ENCODE peak calls at places on chromosomes 3 and 15, in five cellular contexts. S, C, B, Z and L are unnamed samples.

GRCh38 chr3:41525288-41526064 is 326.2 kb downstream of the CTNNB1 start:
- DNase-seq in S (no peak), C (no peak), B (no peak), Z (no peak), L (no peak)

GRCh38 chr3:71304684-71305083 is 278.8 kb downstream of the FOXP1 start:
- DNase-seq in S (no peak), C (no peak), B (no peak), Z (no peak), L (no peak)

GRCh38 chr3:108242776-108243175 is 20.6 kb upstream of the IFT57 start:
- DNase-seq in S (no peak), C (no peak), B (no peak), Z (no peak), L (no peak)

GRCh38 chr15:63277893-63278505 is 594 bp downstream of the APH1B start:
- DNase-seq in S (peak; percentile 12), C (no peak), B (no peak), Z (peak; percentile 49), L (no peak)

GRCh38 chr3:16828815-16829214 is 55.9 kb upstream of the PLCL2 start:
- DNase-seq in S (no peak), C (no peak), B (peak; percentile 44), Z (peak; percentile 71), L (peak; percentile 20)

GRCh38 chr3:47487265-47487664 is 11.5 kb upstream of the SCAP start:
- DNase-seq in S (no peak), C (no peak), B (no peak), Z (no peak), L (no peak)

GRCh38 chr3:10242182-10243065 is 5.8 kb upstream of the TATDN2 start:
- DNase-seq in S (no peak), C (no peak), B (peak; percentile 66), Z (peak; percentile 94), L (peak; percentile 33)

GRCh38 chr3:108554233-108554632 is 35.0 kb downstream of the CIP2A start:
- DNase-seq in S (no peak), C (no peak), B (no peak), Z (no peak), L (no peak)

GRCh38 chr15:78651007-78651406 is 10.0 kb upstream of the CHRNB4 start:
- DNase-seq in S (no peak), C (no peak), B (no peak), Z (no peak), L (no peak)

GRCh38 chr3:9172851-9173320 is 76.6 kb downstream of the SRGAP3 start:
- DNase-seq in S (no peak), C (no peak), B (no peak), Z (no peak), L (no peak)

GRCh38 chr3:53803816-53804545 is 42.2 kb downstream of the CHDH start:
- DNase-seq in S (no peak), C (no peak), B (no peak), Z (no peak), L (no peak)

GRCh38 chr3:42651248-42652091 is 2.0 kb upstream of the ZBTB47 start:
- DNase-seq in S (no peak), C (peak; percentile 69), B (no peak), Z (no peak), L (no peak)

GRCh38 chr15:78461171-78461881 is 23.3 kb downstream of the IREB2 start:
- DNase-seq in S (no peak), C (no peak), B (peak; percentile 8), Z (no peak), L (no peak)

GRCh38 chr3:109773006-109773405 is 435.7 kb upstream of the DPPA4 start:
- DNase-seq in S (no peak), C (no peak), B (no peak), Z (no peak), L (no peak)

GRCh38 chr3:12729313-12729676 is 29.8 kb downstream of the TMEM40 start:
- DNase-seq in S (no peak), C (no peak), B (no peak), Z (no peak), L (no peak)

GRCh38 chr3:10224794-10225660 is 23.2 kb upstream of the TATDN2 start:
- DNase-seq in S (peak; percentile 82), C (peak; percentile 72), B (peak; percentile 56), Z (peak; percentile 67), L (peak; percentile 23)

GRCh38 chr15:98433856-98434255 is 214.5 kb upstream of the IGF1R start:
- DNase-seq in S (no peak), C (no peak), B (no peak), Z (no peak), L (no peak)

GRCh38 chr15:36970522-36970921 is 129.8 kb downstream of the MEIS2 start:
- DNase-seq in S (no peak), C (no peak), B (no peak), Z (no peak), L (no peak)

GRCh38 chr15:49232407-49232806 is 62.4 kb downstream of the GALK2 start:
- DNase-seq in S (no peak), C (no peak), B (no peak), Z (no peak), L (no peak)

GRCh38 chr15:79084308-79084968 is 6.1 kb downstream of the RASGRF1 start:
- DNase-seq in S (no peak), C (no peak), B (no peak), Z (no peak), L (no peak)

GRCh38 chr3:79249701-79250100 is 518.1 kb downstream of the ROBO1 start:
- DNase-seq in S (no peak), C (no peak), B (no peak), Z (no peak), L (no peak)

GRCh38 chr3:183808355-183808754 is 17.0 kb downstream of the MAP6D1 start:
- DNase-seq in S (no peak), C (no peak), B (no peak), Z (no peak), L (no peak)

GRCh38 chr3:194197981-194198695 is 62.2 kb downstream of the HES1 start:
- DNase-seq in S (no peak), C (no peak), B (no peak), Z (no peak), L (no peak)

GRCh38 chr3:103083848-103084631 is 649.2 kb downstream of the ZPLD1 start:
- DNase-seq in S (no peak), C (no peak), B (no peak), Z (no peak), L (no peak)

GRCh38 chr15:74243431-74243830 is 7.3 kb downstream of the CCDC33 start:
- DNase-seq in S (no peak), C (no peak), B (no peak), Z (no peak), L (no peak)

GRCh38 chr15:66039117-66039860 is 170.0 kb downstream of the RAB11A start:
- DNase-seq in S (no peak), C (no peak), B (no peak), Z (no peak), L (no peak)

GRCh38 chr3:52372822-52373504 is 56.8 kb downstream of the DNAH1 start:
- DNase-seq in S (no peak), C (no peak), B (peak; percentile 12), Z (no peak), L (no peak)

DNA sequence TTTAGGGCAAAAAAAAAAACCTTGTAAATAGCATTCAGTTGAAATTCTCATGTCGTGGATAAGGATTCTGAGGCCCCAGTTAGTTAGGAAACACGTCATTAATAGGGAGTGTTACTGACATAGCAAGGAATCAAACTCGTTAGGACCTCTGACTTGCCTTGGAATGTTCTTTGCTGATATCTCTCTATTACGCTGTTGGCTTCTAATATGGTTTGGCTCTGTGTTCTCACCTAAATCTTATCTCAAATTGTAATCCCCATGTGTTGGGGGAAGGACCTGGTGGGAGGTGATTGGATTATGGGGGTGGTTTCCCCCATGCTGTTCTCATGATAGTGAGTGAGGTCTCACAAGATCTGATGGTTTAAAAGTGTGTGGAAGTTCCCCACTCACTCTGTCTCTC is 40.3 kb downstream of the CHL1 start:
- DNase-seq in S (no peak), C (no peak), B (no peak), Z (no peak), L (no peak)
- H3K9me3 ChIP-seq in S (no peaks in the 10 kb centered on the region), C (no peaks in the 10 kb centered on the region), B (no peaks in the 10 kb centered on the region), Z (no peaks in the 10 kb centered on the region), L (no peaks in the 10 kb centered on the region)

DNA sequence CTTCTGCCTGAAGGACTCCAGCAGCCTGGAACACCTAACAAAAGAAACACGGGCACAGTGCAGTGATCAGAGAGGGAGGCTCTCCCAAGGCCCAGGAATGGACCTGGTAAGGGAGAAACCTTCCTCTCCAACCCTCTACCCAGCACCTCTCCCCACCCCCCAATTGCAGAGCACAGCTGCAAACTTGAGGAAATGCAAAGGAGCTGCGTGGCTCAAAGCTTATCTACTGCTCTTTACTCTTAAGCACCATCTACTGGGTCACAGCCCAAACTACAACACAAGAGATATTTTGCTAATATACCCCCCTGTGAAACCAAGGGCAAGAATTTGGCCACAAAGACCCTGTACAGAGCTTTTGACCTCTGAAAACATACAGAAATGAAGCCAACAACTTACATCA is 328.3 kb downstream of the OXSM start:
- DNase-seq in S (no peak), C (no peak), B (no peak), Z (no peak), L (no peak)
- H3K9me3 ChIP-seq in S (no peaks in the 10 kb centered on the region), C (no peaks in the 10 kb centered on the region), B (no peaks in the 10 kb centered on the region), Z (no peaks in the 10 kb centered on the region), L (peaks cover 2% of the 10 kb centered on the region)

GRCh38 chr15:64746356-64746755 is 29.0 kb downstream of the RBPMS2 start:
- DNase-seq in S (no peak), C (no peak), B (no peak), Z (no peak), L (no peak)
- H3K9me3 ChIP-seq in S (no peaks in the 10 kb centered on the region), C (no peaks in the 10 kb centered on the region), B (no peaks in the 10 kb centered on the region), Z (no peaks in the 10 kb centered on the region), L (no peaks in the 10 kb centered on the region)

GRCh38 chr15:25235391-25235790 is 203.4 kb downstream of the UBE3A start:
- DNase-seq in S (no peak), C (no peak), B (no peak), Z (peak; percentile 5), L (no peak)
- H3K9me3 ChIP-seq in S (no peaks in the 10 kb centered on the region), C (no peaks in the 10 kb centered on the region), B (no peaks in the 10 kb centered on the region), Z (no peaks in the 10 kb centered on the region), L (no peaks in the 10 kb centered on the region)

GRCh38 chr15:67821784-67822451 is 3.4 kb upstream of the SKOR1 start:
- DNase-seq in S (no peak), C (no peak), B (no peak), Z (peak; percentile 7), L (no peak)
- H3K9me3 ChIP-seq in S (no peaks in the 10 kb centered on the region), C (no peaks in the 10 kb centered on the region), B (no peaks in the 10 kb centered on the region), Z (no peaks in the 10 kb centered on the region), L (no peaks in the 10 kb centered on the region)

DNA sequence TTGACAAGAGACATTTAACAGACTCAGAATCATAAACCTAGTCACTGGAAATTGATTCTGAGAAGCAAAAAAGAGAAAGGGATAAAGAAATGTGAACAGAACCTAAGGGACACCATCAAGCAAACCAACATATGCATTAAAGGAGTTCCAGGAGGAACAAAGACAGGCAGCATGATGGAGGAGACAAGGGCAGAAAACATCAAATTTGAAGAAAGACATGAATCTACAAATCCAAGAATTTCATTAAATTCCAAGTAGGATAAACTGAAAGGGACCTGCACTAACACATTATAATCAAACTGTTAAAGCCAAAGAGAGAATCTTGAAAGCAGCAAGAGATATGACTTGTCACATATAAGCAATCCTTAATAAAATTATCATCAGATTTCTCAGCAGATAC is 122.3 kb downstream of the STT3B start:
- DNase-seq in S (no peak), C (no peak), B (no peak), Z (no peak), L (no peak)
- H3K9me3 ChIP-seq in S (no peaks in the 10 kb centered on the region), C (peaks cover 18% of the 10 kb centered on the region), B (peaks cover 92% of the 10 kb centered on the region), Z (no peaks in the 10 kb centered on the region), L (peaks cover 29% of the 10 kb centered on the region)